ENCODE peak calls at places on chromosomes 12 and 14, in seven cellular contexts. One of them, this sample, is unnamed.

GRCh38 chr14:89382487-89383170 is 34.4 kb downstream of the FOXN3 start:
- DNase-seq in K562: no peak
- DNase-seq in T-helper 9 cell: no peak
- DNase-seq in psoas muscle: no peak
- DNase-seq in mucosa of descending colon: no peak
- DNase-seq in astrocyte of the spinal cord: no peak
- DNase-seq in AG09319: no peak
- DNase-seq in this sample: no peak

GRCh38 chr14:39615352-39615751 is 183.1 kb upstream of the FBXO33 start:
- DNase-seq in K562: no peak
- DNase-seq in T-helper 9 cell: no peak
- DNase-seq in psoas muscle: no peak
- DNase-seq in mucosa of descending colon: no peak
- DNase-seq in astrocyte of the spinal cord: no peak
- DNase-seq in AG09319: no peak
- DNase-seq in this sample: no peak

GRCh38 chr12:53726342-53726741 is 910 bp downstream of the CALCOCO1 start:
- DNase-seq in K562: peak; percentile 57
- DNase-seq in T-helper 9 cell: no peak
- DNase-seq in psoas muscle: no peak
- DNase-seq in mucosa of descending colon: no peak
- DNase-seq in astrocyte of the spinal cord: no peak
- DNase-seq in AG09319: no peak
- DNase-seq in this sample: no peak

GRCh38 chr12:1611775-1612174 is 17.3 kb upstream of the WNT5B start:
- DNase-seq in K562: no peak
- DNase-seq in T-helper 9 cell: no peak
- DNase-seq in psoas muscle: no peak
- DNase-seq in mucosa of descending colon: no peak
- DNase-seq in astrocyte of the spinal cord: peak; percentile 94
- DNase-seq in AG09319: peak; percentile 86
- DNase-seq in this sample: no peak

GRCh38 chr12:54210400-54210790 is 21.6 kb upstream of the SMUG1 start:
- DNase-seq in K562: no peak
- DNase-seq in T-helper 9 cell: no peak
- DNase-seq in psoas muscle: no peak
- DNase-seq in mucosa of descending colon: no peak
- DNase-seq in astrocyte of the spinal cord: no peak
- DNase-seq in AG09319: no peak
- DNase-seq in this sample: no peak

GRCh38 chr12:124254126-124254525 is 40.8 kb upstream of the RFLNA start:
- DNase-seq in K562: no peak
- DNase-seq in T-helper 9 cell: no peak
- DNase-seq in psoas muscle: no peak
- DNase-seq in mucosa of descending colon: no peak
- DNase-seq in astrocyte of the spinal cord: no peak
- DNase-seq in AG09319: no peak
- DNase-seq in this sample: no peak

GRCh38 chr14:68794856-68795601 is 2.2 kb upstream of the ZFP36L1 start:
- DNase-seq in K562: peak; percentile 57
- DNase-seq in T-helper 9 cell: peak; percentile 32
- DNase-seq in psoas muscle: no peak
- DNase-seq in mucosa of descending colon: no peak
- DNase-seq in astrocyte of the spinal cord: peak; percentile 93
- DNase-seq in AG09319: peak; percentile 98
- DNase-seq in this sample: peak; percentile 92

GRCh38 chr14:81450976-81451375 is 50.9 kb upstream of the STON2 start:
- DNase-seq in K562: no peak
- DNase-seq in T-helper 9 cell: no peak
- DNase-seq in psoas muscle: no peak
- DNase-seq in mucosa of descending colon: no peak
- DNase-seq in astrocyte of the spinal cord: no peak
- DNase-seq in AG09319: no peak
- DNase-seq in this sample: no peak

GRCh38 chr12:83389237-83389996 is 702.7 kb downstream of the TMTC2 start:
- DNase-seq in K562: peak; percentile 48
- DNase-seq in T-helper 9 cell: no peak
- DNase-seq in psoas muscle: no peak
- DNase-seq in mucosa of descending colon: peak; percentile 45
- DNase-seq in astrocyte of the spinal cord: no peak
- DNase-seq in AG09319: no peak
- DNase-seq in this sample: no peak

GRCh38 chr12:52884526-52885293 is 20.2 kb downstream of the KRT8 start:
- DNase-seq in K562: peak; percentile 83
- DNase-seq in T-helper 9 cell: peak; percentile 72
- DNase-seq in psoas muscle: peak; percentile 71
- DNase-seq in mucosa of descending colon: peak; percentile 84
- DNase-seq in astrocyte of the spinal cord: peak; percentile 36
- DNase-seq in AG09319: no peak
- DNase-seq in this sample: peak; percentile 95

GRCh38 chr14:58861546-58861945 is 223.8 kb downstream of the DACT1 start:
- DNase-seq in K562: no peak
- DNase-seq in T-helper 9 cell: no peak
- DNase-seq in psoas muscle: no peak
- DNase-seq in mucosa of descending colon: no peak
- DNase-seq in astrocyte of the spinal cord: peak; percentile 53
- DNase-seq in AG09319: no peak
- DNase-seq in this sample: no peak

GRCh38 chr14:58557242-58557641 is 80.5 kb upstream of the DACT1 start:
- DNase-seq in K562: no peak
- DNase-seq in T-helper 9 cell: no peak
- DNase-seq in psoas muscle: no peak
- DNase-seq in mucosa of descending colon: no peak
- DNase-seq in astrocyte of the spinal cord: no peak
- DNase-seq in AG09319: no peak
- DNase-seq in this sample: no peak

GRCh38 chr14:23566782-23567185 is 807 bp downstream of the AP1G2 start:
- DNase-seq in K562: no peak
- DNase-seq in T-helper 9 cell: no peak
- DNase-seq in psoas muscle: no peak
- DNase-seq in mucosa of descending colon: no peak
- DNase-seq in astrocyte of the spinal cord: no peak
- DNase-seq in AG09319: no peak
- DNase-seq in this sample: no peak

GRCh38 chr14:35991356-35991755 is 165.2 kb downstream of the BRMS1L start:
- DNase-seq in K562: no peak
- DNase-seq in T-helper 9 cell: no peak
- DNase-seq in psoas muscle: no peak
- DNase-seq in mucosa of descending colon: no peak
- DNase-seq in astrocyte of the spinal cord: no peak
- DNase-seq in AG09319: no peak
- DNase-seq in this sample: no peak

GRCh38 chr14:77184396-77185092 is 2.9 kb downstream of the TMEM63C start:
- DNase-seq in K562: no peak
- DNase-seq in T-helper 9 cell: no peak
- DNase-seq in psoas muscle: no peak
- DNase-seq in mucosa of descending colon: peak; percentile 76
- DNase-seq in astrocyte of the spinal cord: no peak
- DNase-seq in AG09319: no peak
- DNase-seq in this sample: peak; percentile 37

GRCh38 chr14:63542231-63542999 is 762 bp downstream of the PPP2R5E start:
- DNase-seq in K562: peak; percentile 35
- DNase-seq in T-helper 9 cell: peak; percentile 4
- DNase-seq in psoas muscle: no peak
- DNase-seq in mucosa of descending colon: peak; percentile 73
- DNase-seq in astrocyte of the spinal cord: no peak
- DNase-seq in AG09319: no peak
- DNase-seq in this sample: peak; percentile 14

GRCh38 chr12:94793191-94793595 is 142.8 kb upstream of the TMCC3 start:
- DNase-seq in K562: no peak
- DNase-seq in T-helper 9 cell: no peak
- DNase-seq in psoas muscle: no peak
- DNase-seq in mucosa of descending colon: no peak
- DNase-seq in astrocyte of the spinal cord: peak; percentile 50
- DNase-seq in AG09319: no peak
- DNase-seq in this sample: no peak

GRCh38 chr12:111455448-111456320 is 50.0 kb downstream of the SH2B3 start:
- DNase-seq in K562: no peak
- DNase-seq in T-helper 9 cell: no peak
- DNase-seq in psoas muscle: no peak
- DNase-seq in mucosa of descending colon: peak; percentile 29
- DNase-seq in astrocyte of the spinal cord: peak; percentile 58
- DNase-seq in AG09319: no peak
- DNase-seq in this sample: no peak

GRCh38 chr14:105067140-105067968 is 2.1 kb upstream of the GPR132 start:
- DNase-seq in K562: no peak
- DNase-seq in T-helper 9 cell: peak; percentile 49
- DNase-seq in psoas muscle: no peak
- DNase-seq in mucosa of descending colon: peak; percentile 71
- DNase-seq in astrocyte of the spinal cord: no peak
- DNase-seq in AG09319: no peak
- DNase-seq in this sample: no peak

GRCh38 chr12:77133566-77133965 is 68.2 kb upstream of the E2F7 start:
- DNase-seq in K562: peak; percentile 16
- DNase-seq in T-helper 9 cell: no peak
- DNase-seq in psoas muscle: no peak
- DNase-seq in mucosa of descending colon: no peak
- DNase-seq in astrocyte of the spinal cord: peak; percentile 75
- DNase-seq in AG09319: no peak
- DNase-seq in this sample: no peak

GRCh38 chr14:67187210-67187609 is 2.0 kb upstream of the GARIN2 start:
- DNase-seq in K562: peak; percentile 9
- DNase-seq in T-helper 9 cell: no peak
- DNase-seq in psoas muscle: no peak
- DNase-seq in mucosa of descending colon: no peak
- DNase-seq in astrocyte of the spinal cord: peak; percentile 84
- DNase-seq in AG09319: peak; percentile 11
- DNase-seq in this sample: no peak

GRCh38 chr14:85483037-85483436 is 46.9 kb upstream of the FLRT2 start:
- DNase-seq in K562: no peak
- DNase-seq in T-helper 9 cell: no peak
- DNase-seq in psoas muscle: no peak
- DNase-seq in mucosa of descending colon: no peak
- DNase-seq in astrocyte of the spinal cord: no peak
- DNase-seq in AG09319: no peak
- DNase-seq in this sample: no peak

GRCh38 chr12:71504471-71504852 is 64.9 kb downstream of the LGR5 start:
- DNase-seq in K562: no peak
- DNase-seq in T-helper 9 cell: no peak
- DNase-seq in psoas muscle: no peak
- DNase-seq in mucosa of descending colon: no peak
- DNase-seq in astrocyte of the spinal cord: no peak
- DNase-seq in AG09319: no peak
- DNase-seq in this sample: peak; percentile 89

GRCh38 chr12:54546511-54546910 is 2.9 kb upstream of the PDE1B start:
- DNase-seq in K562: no peak
- DNase-seq in T-helper 9 cell: no peak
- DNase-seq in psoas muscle: no peak
- DNase-seq in mucosa of descending colon: no peak
- DNase-seq in astrocyte of the spinal cord: no peak
- DNase-seq in AG09319: no peak
- DNase-seq in this sample: no peak

GRCh38 chr14:82182646-82183045 is 649.0 kb upstream of the SEL1L start:
- DNase-seq in K562: no peak
- DNase-seq in T-helper 9 cell: no peak
- DNase-seq in psoas muscle: no peak
- DNase-seq in mucosa of descending colon: no peak
- DNase-seq in astrocyte of the spinal cord: no peak
- DNase-seq in AG09319: no peak
- DNase-seq in this sample: no peak

GRCh38 chr14:78007160-78007559 is 163.0 kb upstream of the NRXN3 start:
- DNase-seq in K562: no peak
- DNase-seq in T-helper 9 cell: no peak
- DNase-seq in psoas muscle: no peak
- DNase-seq in mucosa of descending colon: no peak
- DNase-seq in astrocyte of the spinal cord: peak; percentile 33
- DNase-seq in AG09319: no peak
- DNase-seq in this sample: no peak

GRCh38 chr12:23631991-23632390 is 317.5 kb downstream of the SOX5 start:
- DNase-seq in K562: no peak
- DNase-seq in T-helper 9 cell: no peak
- DNase-seq in psoas muscle: no peak
- DNase-seq in mucosa of descending colon: no peak
- DNase-seq in astrocyte of the spinal cord: peak; percentile 1
- DNase-seq in AG09319: no peak
- DNase-seq in this sample: no peak

GRCh38 chr14:78253986-78254385 is 83.8 kb downstream of the NRXN3 start:
- DNase-seq in K562: peak; percentile 3
- DNase-seq in T-helper 9 cell: no peak
- DNase-seq in psoas muscle: no peak
- DNase-seq in mucosa of descending colon: no peak
- DNase-seq in astrocyte of the spinal cord: peak; percentile 71
- DNase-seq in AG09319: no peak
- DNase-seq in this sample: no peak

GRCh38 chr14:59483360-59483759 is 848 bp downstream of the L3HYPDH start:
- DNase-seq in K562: peak; percentile 38
- DNase-seq in T-helper 9 cell: no peak
- DNase-seq in psoas muscle: peak; percentile 16
- DNase-seq in mucosa of descending colon: no peak
- DNase-seq in astrocyte of the spinal cord: peak; percentile 77
- DNase-seq in AG09319: no peak
- DNase-seq in this sample: no peak

GRCh38 chr14:102986810-102987579 is 64.5 kb downstream of the AMN start:
- DNase-seq in K562: no peak
- DNase-seq in T-helper 9 cell: no peak
- DNase-seq in psoas muscle: no peak
- DNase-seq in mucosa of descending colon: no peak
- DNase-seq in astrocyte of the spinal cord: peak; percentile 69
- DNase-seq in AG09319: no peak
- DNase-seq in this sample: no peak

GRCh38 chr14:39229601-39230110 is 4.1 kb upstream of the MIA2 start:
- DNase-seq in K562: peak; percentile 23
- DNase-seq in T-helper 9 cell: no peak
- DNase-seq in psoas muscle: no peak
- DNase-seq in mucosa of descending colon: no peak
- DNase-seq in astrocyte of the spinal cord: no peak
- DNase-seq in AG09319: no peak
- DNase-seq in this sample: no peak

GRCh38 chr14:58298477-58298879 is at the start of gene ARID4A:
- DNase-seq in K562: no peak
- DNase-seq in T-helper 9 cell: peak; percentile 72
- DNase-seq in psoas muscle: peak; percentile 83
- DNase-seq in mucosa of descending colon: peak; percentile 91
- DNase-seq in astrocyte of the spinal cord: no peak
- DNase-seq in AG09319: no peak
- DNase-seq in this sample: peak; percentile 97

GRCh38 chr12:5784626-5785130 is 160.4 kb downstream of the ANO2 start:
- DNase-seq in K562: no peak
- DNase-seq in T-helper 9 cell: no peak
- DNase-seq in psoas muscle: no peak
- DNase-seq in mucosa of descending colon: no peak
- DNase-seq in astrocyte of the spinal cord: no peak
- DNase-seq in AG09319: no peak
- DNase-seq in this sample: no peak

GRCh38 chr12:131008461-131009270 is 55.0 kb downstream of the ADGRD1 start:
- DNase-seq in K562: no peak
- DNase-seq in T-helper 9 cell: no peak
- DNase-seq in psoas muscle: no peak
- DNase-seq in mucosa of descending colon: no peak
- DNase-seq in astrocyte of the spinal cord: no peak
- DNase-seq in AG09319: no peak
- DNase-seq in this sample: no peak

GRCh38 chr14:48792376-48793024 is 793.7 kb downstream of the RPS29 start:
- DNase-seq in K562: no peak
- DNase-seq in T-helper 9 cell: no peak
- DNase-seq in psoas muscle: no peak
- DNase-seq in mucosa of descending colon: no peak
- DNase-seq in astrocyte of the spinal cord: no peak
- DNase-seq in AG09319: no peak
- DNase-seq in this sample: no peak

GRCh38 chr14:95313707-95314106 is 6.0 kb downstream of the CLMN start:
- DNase-seq in K562: no peak
- DNase-seq in T-helper 9 cell: no peak
- DNase-seq in psoas muscle: peak; percentile 65
- DNase-seq in mucosa of descending colon: peak; percentile 78
- DNase-seq in astrocyte of the spinal cord: peak; percentile 32
- DNase-seq in AG09319: no peak
- DNase-seq in this sample: peak; percentile 74